ENCODE peak calls at places on chromosomes 5 and 9, in four cellular contexts. E is left colon, J is Karpas-422, X is lower leg skin. H is an unnamed sample.

GRCh38 chr9:124110307-124110915 is 98.8 kb downstream of the LHX2 start:
- DNase-seq in E (peak), J (peak), X (peak), H (peak)

GRCh38 chr5:142821733-142822487 is 51.7 kb downstream of the ARHGAP26 start:
- DNase-seq in E (no peak), J (no peak), X (no peak), H (no peak)

GRCh38 chr9:99057665-99058625 is 47.0 kb upstream of the TGFBR1 start:
- DNase-seq in E (peak), J (peak), X (peak), H (no peak)

GRCh38 chr9:71671289-71671688 is 97.0 kb downstream of the CEMIP2 start:
- DNase-seq in E (no peak), J (no peak), X (no peak), H (no peak)

GRCh38 chr9:35774907-35775635 is 16.3 kb upstream of the NPR2 start:
- DNase-seq in E (no peak), J (no peak), X (no peak), H (no peak)

GRCh38 chr9:127505396-127506116 is 54.2 kb downstream of the LRSAM1 start:
- DNase-seq in E (no peak), J (peak), X (no peak), H (no peak)

GRCh38 chr5:109786177-109786576 is 96.5 kb downstream of the MAN2A1 start:
- DNase-seq in E (no peak), J (no peak), X (no peak), H (no peak)

GRCh38 chr9:120267929-120268328 is 312.0 kb downstream of the CDK5RAP2 start:
- DNase-seq in E (no peak), J (no peak), X (no peak), H (no peak)

GRCh38 chr9:137438591-137439157 is 2.5 kb downstream of the ENTPD8 start:
- DNase-seq in E (no peak), J (no peak), X (no peak), H (no peak)

GRCh38 chr9:19464061-19464763 is 55.4 kb downstream of the ACER2 start:
- DNase-seq in E (no peak), J (no peak), X (no peak), H (no peak)

GRCh38 chr5:154410786-154411185 is 35.0 kb upstream of the SAP30L start:
- DNase-seq in E (no peak), J (no peak), X (no peak), H (no peak)

GRCh38 chr5:132477784-132478497 is 12.6 kb downstream of the IRF1 start:
- DNase-seq in E (peak), J (no peak), X (no peak), H (no peak)

GRCh38 chr5:128532776-128533175 is 5.3 kb downstream of the FBN2 start:
- DNase-seq in E (no peak), J (no peak), X (no peak), H (no peak)

GRCh38 chr5:138697720-138698360 is 55.4 kb upstream of the CTNNA1 start:
- DNase-seq in E (no peak), J (no peak), X (no peak), H (no peak)

GRCh38 chr9:120343416-120343815 is 236.6 kb downstream of the CDK5RAP2 start:
- DNase-seq in E (no peak), J (no peak), X (no peak), H (no peak)

GRCh38 chr5:32156635-32157034 is 17.5 kb downstream of the GOLPH3 start:
- DNase-seq in E (no peak), J (no peak), X (no peak), H (no peak)

GRCh38 chr5:36877667-36878420 is 1.3 kb downstream of the NIPBL start:
- DNase-seq in E (no peak), J (peak), X (no peak), H (no peak)

GRCh38 chr9:124225945-124226344 is 31.8 kb upstream of the NEK6 start:
- DNase-seq in E (no peak), J (no peak), X (no peak), H (no peak)

GRCh38 chr5:111173476-111173875 is 50.7 kb upstream of the CAMK4 start:
- DNase-seq in E (no peak), J (no peak), X (no peak), H (no peak)

GRCh38 chr9:93577045-93577939 is 908 bp downstream of the PHF2 start:
- DNase-seq in E (peak), J (peak), X (no peak), H (peak)

GRCh38 chr5:147483961-147484707 is 25.7 kb downstream of the DPYSL3 start:
- DNase-seq in E (peak), J (no peak), X (peak), H (no peak)

GRCh38 chr5:176812269-176813259 is 2.2 kb downstream of the UNC5A start:
- DNase-seq in E (no peak), J (peak), X (no peak), H (peak)

GRCh38 chr9:4497395-4497794 is 7.1 kb downstream of the SLC1A1 start:
- DNase-seq in E (no peak), J (no peak), X (no peak), H (no peak)

GRCh38 chr5:105872569-105873270 is 1798.0 kb downstream of the EFNA5 start:
- DNase-seq in E (no peak), J (no peak), X (no peak), H (no peak)

GRCh38 chr9:133609311-133610098 is at the start of gene FAM163B:
- DNase-seq in E (no peak), J (no peak), X (no peak), H (peak)

GRCh38 chr5:72121753-72122445 is 14.6 kb downstream of the MAP1B start:
- DNase-seq in E (no peak), J (peak), X (no peak), H (no peak)

GRCh38 chr9:99389087-99390033 is 167.3 kb downstream of the SEC61B start:
- DNase-seq in E (no peak), J (no peak), X (no peak), H (no peak)

H was measured in neuronal stem cell.